ENCODE peak calls at places on chromosomes 5 and 9, in seven cellular contexts. One of them, this sample, is unnamed.

GRCh38 chr9:86649913-86650312 is 295.7 kb upstream of the TUT7 start:
- DNase-seq in prostate gland: no peak
- DNase-seq in C1 segment of cervical spinal cord: no peak
- DNase-seq in HS-27A: no peak
- DNase-seq in activated naive CD8-positive, alpha-beta T cell treated with anti-CD3 and anti-CD28 coated beads for 36 hours: no peak
- DNase-seq in progenitor cell of endocrine pancreas: no peak
- DNase-seq in activated effector memory CD4-positive, alpha-beta T cell treated with anti-CD3 and anti-CD28 coated beads, Interleukin-2, amount 50 U/mL, for 16 hours: no peak
- DNase-seq in this sample: no peak

GRCh38 chr5:159101689-159102088 is 2.0 kb upstream of the EBF1 start:
- DNase-seq in activated effector memory CD4-positive, alpha-beta T cell treated with anti-CD3 and anti-CD28 coated beads, Interleukin-2, amount 50 U/mL, for 16 hours: no peak
- DNase-seq in HS-27A: no peak
- DNase-seq in C1 segment of cervical spinal cord: no peak
- DNase-seq in activated naive CD8-positive, alpha-beta T cell treated with anti-CD3 and anti-CD28 coated beads for 36 hours: no peak
- DNase-seq in prostate gland: no peak
- DNase-seq in progenitor cell of endocrine pancreas: no peak
- DNase-seq in this sample: no peak

GRCh38 chr5:95841914-95842812 is 19.6 kb upstream of the GLRX start:
- DNase-seq in activated naive CD8-positive, alpha-beta T cell treated with anti-CD3 and anti-CD28 coated beads for 36 hours: no peak
- DNase-seq in prostate gland: no peak
- DNase-seq in progenitor cell of endocrine pancreas: no peak
- DNase-seq in HS-27A: no peak
- DNase-seq in C1 segment of cervical spinal cord: no peak
- DNase-seq in activated effector memory CD4-positive, alpha-beta T cell treated with anti-CD3 and anti-CD28 coated beads, Interleukin-2, amount 50 U/mL, for 16 hours: no peak
- DNase-seq in this sample: no peak

GRCh38 chr5:74765201-74765600 is 1.7 kb downstream of the GFM2 start:
- DNase-seq in activated naive CD8-positive, alpha-beta T cell treated with anti-CD3 and anti-CD28 coated beads for 36 hours: no peak
- DNase-seq in activated effector memory CD4-positive, alpha-beta T cell treated with anti-CD3 and anti-CD28 coated beads, Interleukin-2, amount 50 U/mL, for 16 hours: no peak
- DNase-seq in C1 segment of cervical spinal cord: no peak
- DNase-seq in prostate gland: no peak
- DNase-seq in HS-27A: no peak
- DNase-seq in progenitor cell of endocrine pancreas: no peak
- DNase-seq in this sample: no peak

GRCh38 chr5:132063090-132063911 is 2.8 kb downstream of the IL3 start:
- DNase-seq in C1 segment of cervical spinal cord: peak; percentile 69
- DNase-seq in HS-27A: no peak
- DNase-seq in activated naive CD8-positive, alpha-beta T cell treated with anti-CD3 and anti-CD28 coated beads for 36 hours: peak; percentile 76
- DNase-seq in progenitor cell of endocrine pancreas: peak; percentile 64
- DNase-seq in activated effector memory CD4-positive, alpha-beta T cell treated with anti-CD3 and anti-CD28 coated beads, Interleukin-2, amount 50 U/mL, for 16 hours: peak; percentile 93
- DNase-seq in prostate gland: peak; percentile 32
- DNase-seq in this sample: peak; percentile 92

GRCh38 chr9:114050226-114050568 is 27.9 kb downstream of the AMBP start:
- DNase-seq in activated effector memory CD4-positive, alpha-beta T cell treated with anti-CD3 and anti-CD28 coated beads, Interleukin-2, amount 50 U/mL, for 16 hours: no peak
- DNase-seq in activated naive CD8-positive, alpha-beta T cell treated with anti-CD3 and anti-CD28 coated beads for 36 hours: no peak
- DNase-seq in HS-27A: no peak
- DNase-seq in C1 segment of cervical spinal cord: no peak
- DNase-seq in progenitor cell of endocrine pancreas: no peak
- DNase-seq in prostate gland: no peak
- DNase-seq in this sample: no peak

GRCh38 chr9:81825831-81826540 is 102.2 kb upstream of the SPATA31D4 start:
- DNase-seq in prostate gland: no peak
- DNase-seq in C1 segment of cervical spinal cord: peak; percentile 38
- DNase-seq in progenitor cell of endocrine pancreas: no peak
- DNase-seq in HS-27A: no peak
- DNase-seq in activated effector memory CD4-positive, alpha-beta T cell treated with anti-CD3 and anti-CD28 coated beads, Interleukin-2, amount 50 U/mL, for 16 hours: no peak
- DNase-seq in activated naive CD8-positive, alpha-beta T cell treated with anti-CD3 and anti-CD28 coated beads for 36 hours: no peak
- DNase-seq in this sample: no peak

GRCh38 chr5:93279292-93279974 is 301.6 kb downstream of the NR2F1-AS1 start:
- DNase-seq in activated naive CD8-positive, alpha-beta T cell treated with anti-CD3 and anti-CD28 coated beads for 36 hours: no peak
- DNase-seq in activated effector memory CD4-positive, alpha-beta T cell treated with anti-CD3 and anti-CD28 coated beads, Interleukin-2, amount 50 U/mL, for 16 hours: no peak
- DNase-seq in HS-27A: no peak
- DNase-seq in C1 segment of cervical spinal cord: no peak
- DNase-seq in progenitor cell of endocrine pancreas: no peak
- DNase-seq in prostate gland: no peak
- DNase-seq in this sample: no peak

GRCh38 chr5:15752886-15753285 is 252.9 kb downstream of the FBXL7 start:
- DNase-seq in progenitor cell of endocrine pancreas: no peak
- DNase-seq in prostate gland: no peak
- DNase-seq in C1 segment of cervical spinal cord: peak; percentile 7
- DNase-seq in HS-27A: no peak
- DNase-seq in activated effector memory CD4-positive, alpha-beta T cell treated with anti-CD3 and anti-CD28 coated beads, Interleukin-2, amount 50 U/mL, for 16 hours: no peak
- DNase-seq in activated naive CD8-positive, alpha-beta T cell treated with anti-CD3 and anti-CD28 coated beads for 36 hours: no peak
- DNase-seq in this sample: peak; percentile 90

GRCh38 chr5:101045689-101046088 is 142.6 kb upstream of the ST8SIA4 start:
- DNase-seq in C1 segment of cervical spinal cord: no peak
- DNase-seq in activated effector memory CD4-positive, alpha-beta T cell treated with anti-CD3 and anti-CD28 coated beads, Interleukin-2, amount 50 U/mL, for 16 hours: no peak
- DNase-seq in activated naive CD8-positive, alpha-beta T cell treated with anti-CD3 and anti-CD28 coated beads for 36 hours: no peak
- DNase-seq in HS-27A: no peak
- DNase-seq in progenitor cell of endocrine pancreas: no peak
- DNase-seq in prostate gland: no peak
- DNase-seq in this sample: no peak

GRCh38 chr5:1479581-1480188 is 34.4 kb upstream of the SLC6A3 start:
- DNase-seq in activated effector memory CD4-positive, alpha-beta T cell treated with anti-CD3 and anti-CD28 coated beads, Interleukin-2, amount 50 U/mL, for 16 hours: peak; percentile 77
- DNase-seq in progenitor cell of endocrine pancreas: no peak
- DNase-seq in C1 segment of cervical spinal cord: peak; percentile 28
- DNase-seq in HS-27A: no peak
- DNase-seq in activated naive CD8-positive, alpha-beta T cell treated with anti-CD3 and anti-CD28 coated beads for 36 hours: peak; percentile 53
- DNase-seq in prostate gland: no peak
- DNase-seq in this sample: peak; percentile 58

GRCh38 chr9:38744484-38744883 is 24.6 kb upstream of the FAM240B start:
- DNase-seq in progenitor cell of endocrine pancreas: no peak
- DNase-seq in prostate gland: no peak
- DNase-seq in C1 segment of cervical spinal cord: no peak
- DNase-seq in activated naive CD8-positive, alpha-beta T cell treated with anti-CD3 and anti-CD28 coated beads for 36 hours: no peak
- DNase-seq in activated effector memory CD4-positive, alpha-beta T cell treated with anti-CD3 and anti-CD28 coated beads, Interleukin-2, amount 50 U/mL, for 16 hours: no peak
- DNase-seq in HS-27A: no peak
- DNase-seq in this sample: no peak

GRCh38 chr5:32365623-32366022 is 52.9 kb upstream of the MTMR12 start:
- DNase-seq in prostate gland: no peak
- DNase-seq in HS-27A: no peak
- DNase-seq in C1 segment of cervical spinal cord: no peak
- DNase-seq in activated effector memory CD4-positive, alpha-beta T cell treated with anti-CD3 and anti-CD28 coated beads, Interleukin-2, amount 50 U/mL, for 16 hours: no peak
- DNase-seq in activated naive CD8-positive, alpha-beta T cell treated with anti-CD3 and anti-CD28 coated beads for 36 hours: no peak
- DNase-seq in progenitor cell of endocrine pancreas: no peak
- DNase-seq in this sample: no peak

GRCh38 chr5:39356263-39356662 is 8.0 kb downstream of the C9 start:
- DNase-seq in C1 segment of cervical spinal cord: no peak
- DNase-seq in activated naive CD8-positive, alpha-beta T cell treated with anti-CD3 and anti-CD28 coated beads for 36 hours: no peak
- DNase-seq in activated effector memory CD4-positive, alpha-beta T cell treated with anti-CD3 and anti-CD28 coated beads, Interleukin-2, amount 50 U/mL, for 16 hours: no peak
- DNase-seq in HS-27A: no peak
- DNase-seq in prostate gland: no peak
- DNase-seq in progenitor cell of endocrine pancreas: no peak
- DNase-seq in this sample: no peak

GRCh38 chr9:109286981-109287380 is 33.9 kb downstream of the EPB41L4B start:
- DNase-seq in progenitor cell of endocrine pancreas: no peak
- DNase-seq in prostate gland: peak; percentile 57
- DNase-seq in HS-27A: no peak
- DNase-seq in C1 segment of cervical spinal cord: no peak
- DNase-seq in activated naive CD8-positive, alpha-beta T cell treated with anti-CD3 and anti-CD28 coated beads for 36 hours: no peak
- DNase-seq in activated effector memory CD4-positive, alpha-beta T cell treated with anti-CD3 and anti-CD28 coated beads, Interleukin-2, amount 50 U/mL, for 16 hours: no peak
- DNase-seq in this sample: no peak

GRCh38 chr5:132746592-132747063 is 598 bp upstream of the CCNI2 start:
- DNase-seq in activated naive CD8-positive, alpha-beta T cell treated with anti-CD3 and anti-CD28 coated beads for 36 hours: no peak
- DNase-seq in activated effector memory CD4-positive, alpha-beta T cell treated with anti-CD3 and anti-CD28 coated beads, Interleukin-2, amount 50 U/mL, for 16 hours: no peak
- DNase-seq in C1 segment of cervical spinal cord: no peak
- DNase-seq in prostate gland: peak; percentile 38
- DNase-seq in HS-27A: no peak
- DNase-seq in progenitor cell of endocrine pancreas: no peak
- DNase-seq in this sample: no peak

GRCh38 chr9:38047301-38048251 is 21.5 kb downstream of the SHB start:
- DNase-seq in HS-27A: peak; percentile 97
- DNase-seq in activated effector memory CD4-positive, alpha-beta T cell treated with anti-CD3 and anti-CD28 coated beads, Interleukin-2, amount 50 U/mL, for 16 hours: no peak
- DNase-seq in activated naive CD8-positive, alpha-beta T cell treated with anti-CD3 and anti-CD28 coated beads for 36 hours: no peak
- DNase-seq in prostate gland: peak; percentile 74
- DNase-seq in C1 segment of cervical spinal cord: peak; percentile 38
- DNase-seq in progenitor cell of endocrine pancreas: no peak
- DNase-seq in this sample: no peak

GRCh38 chr5:144582046-144582445 is 411.4 kb downstream of the KCTD16 start:
- DNase-seq in HS-27A: no peak
- DNase-seq in prostate gland: no peak
- DNase-seq in activated effector memory CD4-positive, alpha-beta T cell treated with anti-CD3 and anti-CD28 coated beads, Interleukin-2, amount 50 U/mL, for 16 hours: no peak
- DNase-seq in C1 segment of cervical spinal cord: no peak
- DNase-seq in progenitor cell of endocrine pancreas: no peak
- DNase-seq in activated naive CD8-positive, alpha-beta T cell treated with anti-CD3 and anti-CD28 coated beads for 36 hours: no peak
- DNase-seq in this sample: no peak

GRCh38 chr5:149325894-149326293 is 19.4 kb upstream of the GRPEL2 start:
- DNase-seq in C1 segment of cervical spinal cord: no peak
- DNase-seq in activated naive CD8-positive, alpha-beta T cell treated with anti-CD3 and anti-CD28 coated beads for 36 hours: no peak
- DNase-seq in prostate gland: no peak
- DNase-seq in HS-27A: no peak
- DNase-seq in progenitor cell of endocrine pancreas: no peak
- DNase-seq in activated effector memory CD4-positive, alpha-beta T cell treated with anti-CD3 and anti-CD28 coated beads, Interleukin-2, amount 50 U/mL, for 16 hours: no peak
- DNase-seq in this sample: no peak

GRCh38 chr5:76104027-76104426 is 20.8 kb downstream of the SV2C start:
- DNase-seq in HS-27A: no peak
- DNase-seq in activated effector memory CD4-positive, alpha-beta T cell treated with anti-CD3 and anti-CD28 coated beads, Interleukin-2, amount 50 U/mL, for 16 hours: no peak
- DNase-seq in prostate gland: no peak
- DNase-seq in progenitor cell of endocrine pancreas: peak; percentile 71
- DNase-seq in activated naive CD8-positive, alpha-beta T cell treated with anti-CD3 and anti-CD28 coated beads for 36 hours: peak; percentile 10
- DNase-seq in C1 segment of cervical spinal cord: no peak
- DNase-seq in this sample: no peak

GRCh38 chr5:33309076-33309475 is 131.7 kb upstream of the TARS1 start:
- DNase-seq in HS-27A: no peak
- DNase-seq in activated effector memory CD4-positive, alpha-beta T cell treated with anti-CD3 and anti-CD28 coated beads, Interleukin-2, amount 50 U/mL, for 16 hours: no peak
- DNase-seq in activated naive CD8-positive, alpha-beta T cell treated with anti-CD3 and anti-CD28 coated beads for 36 hours: no peak
- DNase-seq in prostate gland: no peak
- DNase-seq in progenitor cell of endocrine pancreas: no peak
- DNase-seq in C1 segment of cervical spinal cord: no peak
- DNase-seq in this sample: no peak

GRCh38 chr5:149317281-149318048 is 27.8 kb upstream of the GRPEL2 start:
- DNase-seq in HS-27A: no peak
- DNase-seq in activated naive CD8-positive, alpha-beta T cell treated with anti-CD3 and anti-CD28 coated beads for 36 hours: no peak
- DNase-seq in prostate gland: no peak
- DNase-seq in C1 segment of cervical spinal cord: no peak
- DNase-seq in activated effector memory CD4-positive, alpha-beta T cell treated with anti-CD3 and anti-CD28 coated beads, Interleukin-2, amount 50 U/mL, for 16 hours: peak; percentile 70
- DNase-seq in progenitor cell of endocrine pancreas: no peak
- DNase-seq in this sample: no peak

GRCh38 chr9:117869287-117869686 is 165.1 kb downstream of the TLR4 start:
- DNase-seq in progenitor cell of endocrine pancreas: no peak
- DNase-seq in HS-27A: no peak
- DNase-seq in activated naive CD8-positive, alpha-beta T cell treated with anti-CD3 and anti-CD28 coated beads for 36 hours: no peak
- DNase-seq in prostate gland: no peak
- DNase-seq in C1 segment of cervical spinal cord: no peak
- DNase-seq in activated effector memory CD4-positive, alpha-beta T cell treated with anti-CD3 and anti-CD28 coated beads, Interleukin-2, amount 50 U/mL, for 16 hours: no peak
- DNase-seq in this sample: no peak

GRCh38 chr5:173746050-173746449 is 129.6 kb upstream of the BOD1 start:
- DNase-seq in prostate gland: no peak
- DNase-seq in activated naive CD8-positive, alpha-beta T cell treated with anti-CD3 and anti-CD28 coated beads for 36 hours: no peak
- DNase-seq in progenitor cell of endocrine pancreas: no peak
- DNase-seq in HS-27A: no peak
- DNase-seq in activated effector memory CD4-positive, alpha-beta T cell treated with anti-CD3 and anti-CD28 coated beads, Interleukin-2, amount 50 U/mL, for 16 hours: no peak
- DNase-seq in C1 segment of cervical spinal cord: no peak
- DNase-seq in this sample: no peak

GRCh38 chr5:150541895-150542294 is 34.0 kb downstream of the NDST1 start:
- DNase-seq in C1 segment of cervical spinal cord: no peak
- DNase-seq in progenitor cell of endocrine pancreas: no peak
- DNase-seq in prostate gland: no peak
- DNase-seq in HS-27A: no peak
- DNase-seq in activated effector memory CD4-positive, alpha-beta T cell treated with anti-CD3 and anti-CD28 coated beads, Interleukin-2, amount 50 U/mL, for 16 hours: no peak
- DNase-seq in activated naive CD8-positive, alpha-beta T cell treated with anti-CD3 and anti-CD28 coated beads for 36 hours: no peak
- DNase-seq in this sample: no peak

GRCh38 chr9:76161546-76161945 is 232.7 kb downstream of the RFK start:
- DNase-seq in HS-27A: no peak
- DNase-seq in activated naive CD8-positive, alpha-beta T cell treated with anti-CD3 and anti-CD28 coated beads for 36 hours: no peak
- DNase-seq in C1 segment of cervical spinal cord: no peak
- DNase-seq in progenitor cell of endocrine pancreas: no peak
- DNase-seq in prostate gland: no peak
- DNase-seq in activated effector memory CD4-positive, alpha-beta T cell treated with anti-CD3 and anti-CD28 coated beads, Interleukin-2, amount 50 U/mL, for 16 hours: no peak
- DNase-seq in this sample: no peak

GRCh38 chr9:88041447-88041846 is 67.1 kb upstream of the CDK20 start:
- DNase-seq in prostate gland: no peak
- DNase-seq in activated effector memory CD4-positive, alpha-beta T cell treated with anti-CD3 and anti-CD28 coated beads, Interleukin-2, amount 50 U/mL, for 16 hours: no peak
- DNase-seq in activated naive CD8-positive, alpha-beta T cell treated with anti-CD3 and anti-CD28 coated beads for 36 hours: no peak
- DNase-seq in C1 segment of cervical spinal cord: no peak
- DNase-seq in HS-27A: no peak
- DNase-seq in progenitor cell of endocrine pancreas: no peak
- DNase-seq in this sample: no peak